ENCODE peak calls at places on chromosomes 13 and 19, in five cellular contexts. P is fibroblast of lung; M is CD4-positive, alpha-beta T cell; D is left colon; G is GM23338. O is an unnamed sample.

GRCh38 chr19:45200614-45201013 is 22.0 kb downstream of the BLOC1S3 start:
- DNase-seq in M (no peak), D (no peak), G (peak), P (peak), O (no peak)

GRCh38 chr13:94416454-94417080 is 62.9 kb downstream of the DCT start:
- DNase-seq in P (peak), M (no peak), D (no peak), G (peak), O (peak)

GRCh38 chr13:31431722-31432137 is 232.0 kb downstream of the B3GLCT start:
- DNase-seq in D (peak), M (peak), P (peak), G (peak), O (no peak)

GRCh38 chr13:40402931-40403412 is 263.5 kb downstream of the FOXO1 start:
- DNase-seq in G (peak), M (no peak), P (peak), D (peak), O (no peak)

GRCh38 chr19:1213391-1214286 is 8.1 kb downstream of the STK11 start:
- DNase-seq in M (peak), D (peak), G (no peak), P (peak), O (no peak)

GRCh38 chr19:5667751-5668271 is 12.5 kb downstream of the MICOS13 start:
- DNase-seq in M (no peak), P (no peak), D (no peak), G (peak), O (no peak)

GRCh38 chr19:5466814-5467291 is 11.6 kb downstream of the ZNRF4 start:
- DNase-seq in P (no peak), D (no peak), G (no peak), M (no peak), O (no peak)

GRCh38 chr13:83423361-83423760 is 458.9 kb downstream of the SLITRK1 start:
- DNase-seq in P (no peak), G (no peak), M (no peak), D (no peak), O (no peak)

GRCh38 chr19:10812902-10813404 is 23.1 kb downstream of the TMED1 start:
- DNase-seq in D (no peak), P (peak), G (no peak), M (no peak), O (no peak)

GRCh38 chr19:51531349-51532315 is at the start of gene SIGLEC6:
- DNase-seq in M (no peak), P (no peak), G (peak), D (peak), O (no peak)

GRCh38 chr13:38002596-38002995 is 133.0 kb upstream of the TRPC4 start:
- DNase-seq in D (no peak), P (no peak), G (no peak), M (no peak), O (no peak)

GRCh38 chr19:41755328-41755913 is at the start of gene CEACAM6:
- DNase-seq in G (peak), M (no peak), P (no peak), D (peak), O (no peak)

GRCh38 chr19:38908854-38909253 is 3.1 kb downstream of the CCER2 start:
- DNase-seq in D (no peak), P (no peak), G (no peak), M (no peak), O (no peak)

GRCh38 chr19:3108775-3109174 is 14.6 kb downstream of the GNA11 start:
- DNase-seq in M (peak), P (peak), G (peak), D (peak), O (no peak)

GRCh38 chr13:49530452-49530851 is 34.7 kb downstream of the PHF11 start:
- DNase-seq in D (no peak), G (no peak), P (no peak), M (no peak), O (no peak)

GRCh38 chr13:64078025-64078424 is 2662.4 kb upstream of the PCDH20 start:
- DNase-seq in P (no peak), D (no peak), M (no peak), G (no peak), O (no peak)

GRCh38 chr19:43532571-43532961 is 422 bp upstream of the ZNF575 start:
- DNase-seq in G (no peak), P (no peak), M (no peak), D (peak), O (peak)

GRCh38 chr19:43555185-43555770 is 20.0 kb downstream of the XRCC1 start:
- DNase-seq in D (peak), P (peak), M (peak), G (peak), O (peak)

GRCh38 chr19:18500376-18500775 is 21.5 kb downstream of the ELL start:
- DNase-seq in M (no peak), D (no peak), G (no peak), P (no peak), O (no peak)

GRCh38 chr19:4980087-4980486 is 11.2 kb downstream of the KDM4B start:
- DNase-seq in G (no peak), P (peak), D (no peak), M (no peak), O (no peak)

GRCh38 chr19:45972944-45973525 is 630 bp downstream of the NOVA2 start:
- DNase-seq in G (no peak), M (no peak), P (no peak), D (no peak), O (no peak)

GRCh38 chr19:17530586-17530985 is 19.1 kb downstream of the PGLS start:
- DNase-seq in D (no peak), G (peak), P (no peak), M (no peak), O (no peak)

GRCh38 chr19:4061178-4061682 is 5.5 kb downstream of the ZBTB7A start:
- DNase-seq in D (peak), M (no peak), G (peak), P (no peak), O (peak)

GRCh38 chr13:80001510-80001842 is 339.4 kb downstream of the SPRY2 start:
- DNase-seq in D (no peak), M (no peak), G (no peak), P (no peak), O (no peak)

GRCh38 chr19:35167251-35168119 is 12.9 kb downstream of the FXYD5 start:
- DNase-seq in G (no peak), P (no peak), D (no peak), M (no peak), O (no peak)

GRCh38 chr19:33678796-33679195 is 57.0 kb downstream of the CHST8 start:
- DNase-seq in P (no peak), G (no peak), D (no peak), M (no peak), O (no peak)

GRCh38 chr19:30227661-30228112 is 144.5 kb upstream of the ZNF536 start:
- DNase-seq in P (peak), G (peak), M (peak), D (peak), O (peak)

GRCh38 chr13:102470283-102470920 is 68.6 kb upstream of the FGF14 start:
- DNase-seq in P (no peak), D (no peak), M (no peak), G (no peak), O (no peak)

GRCh38 chr13:20125783-20126165 is 35.1 kb downstream of the GJA3 start:
- DNase-seq in G (no peak), D (no peak), P (no peak), M (no peak), O (no peak)

GRCh38 chr19:35295792-35296462 is 4.0 kb downstream of the MAG start:
- DNase-seq in D (peak), G (peak), P (no peak), M (peak), O (no peak)